ENCODE peak calls at places on chromosomes 7 and 10, in ten cellular contexts. J is iris pigment epithelial cell; Y is naive thymus-derived CD8-positive, alpha-beta T cell; R is glutamatergic neuron; P is GM13976; X is HTR-8/SVneo; G is upper lobe of right lung; I is heart right ventricle; N is head of caudate nucleus; O is WTC11. L is an unnamed sample.

GRCh38 chr10:118290471-118290995 is 51.6 kb downstream of the FAM204A start:
- DNase-seq in J (no peak), Y (no peak), R (no peak), P (no peak), X (no peak), G (no peak), I (no peak), N (no peak), O (no peak), L (no peak)

GRCh38 chr10:69061305-69062161 is 26.4 kb upstream of the SRGN start:
- DNase-seq in J (peak), Y (peak), R (no peak), P (no peak), X (peak), G (peak), I (peak), N (peak), O (no peak), L (no peak)

GRCh38 chr10:114304566-114305421 is 65.7 kb downstream of the VWA2 start:
- DNase-seq in J (no peak), Y (peak), R (peak), P (peak), X (peak), G (peak), I (peak), N (peak), O (peak), L (peak)

GRCh38 chr7:100676501-100677306 is 3.2 kb downstream of the GNB2 start:
- DNase-seq in J (no peak), Y (no peak), R (no peak), P (no peak), X (no peak), G (no peak), I (no peak), N (no peak), O (no peak), L (no peak)

GRCh38 chr10:30092151-30092790 is 32.9 kb upstream of the JCAD start:
- DNase-seq in J (peak), Y (no peak), R (no peak), P (no peak), X (peak), G (no peak), I (no peak), N (no peak), O (no peak), L (no peak)

GRCh38 chr7:143503261-143503660 is 25.6 kb downstream of the TAS2R41 start:
- DNase-seq in J (no peak), Y (no peak), R (no peak), P (no peak), X (no peak), G (no peak), I (no peak), N (no peak), O (no peak), L (no peak)

GRCh38 chr10:384538-385305 is 249.5 kb downstream of the ZMYND11 start:
- DNase-seq in J (no peak), Y (no peak), R (no peak), P (no peak), X (no peak), G (no peak), I (no peak), N (no peak), O (no peak), L (no peak)

GRCh38 chr7:66748127-66748511 is 7.6 kb downstream of the RABGEF1 start:
- DNase-seq in J (peak), Y (no peak), R (no peak), P (no peak), X (no peak), G (no peak), I (no peak), N (no peak), O (no peak), L (no peak)

GRCh38 chr10:127999291-127999690 is 92.4 kb downstream of the PTPRE start:
- DNase-seq in J (no peak), Y (no peak), R (peak), P (no peak), X (no peak), G (peak), I (no peak), N (peak), O (no peak), L (no peak)

GRCh38 chr10:17651891-17652290 is 7.9 kb downstream of the STAM start:
- DNase-seq in J (peak), Y (no peak), R (no peak), P (no peak), X (no peak), G (no peak), I (no peak), N (no peak), O (no peak), L (no peak)

GRCh38 chr7:115748123-115748738 is 282.3 kb downstream of the TFEC start:
- DNase-seq in J (no peak), Y (no peak), R (no peak), P (no peak), X (no peak), G (no peak), I (no peak), N (no peak), O (no peak), L (no peak)

GRCh38 chr7:149670288-149670687 is 103.1 kb downstream of the ZNF467 start:
- DNase-seq in J (peak), Y (no peak), R (no peak), P (no peak), X (no peak), G (no peak), I (no peak), N (peak), O (no peak), L (no peak)

GRCh38 chr10:122323941-122324675 is 50.4 kb upstream of the PLEKHA1 start:
- DNase-seq in J (peak), Y (no peak), R (no peak), P (no peak), X (no peak), G (no peak), I (no peak), N (no peak), O (no peak), L (no peak)

GRCh38 chr7:47937065-47937687 is 11.1 kb downstream of the PKD1L1 start:
- DNase-seq in J (no peak), Y (no peak), R (no peak), P (peak), X (no peak), G (no peak), I (no peak), N (no peak), O (no peak), L (peak)

GRCh38 chr10:17229967-17230682 is 2.1 kb downstream of the VIM start:
- DNase-seq in J (peak), Y (peak), R (peak), P (peak), X (peak), G (peak), I (peak), N (peak), O (peak), L (peak)

GRCh38 chr7:85730016-85730415 is 543.2 kb upstream of the SEMA3D start:
- DNase-seq in J (peak), Y (no peak), R (no peak), P (no peak), X (no peak), G (no peak), I (no peak), N (peak), O (no peak), L (no peak)

GRCh38 chr7:24129597-24129996 is 154.4 kb upstream of the NPY start:
- DNase-seq in J (peak), Y (no peak), R (no peak), P (no peak), X (no peak), G (no peak), I (no peak), N (no peak), O (no peak), L (no peak)

GRCh38 chr10:128843972-128844371 is 623.1 kb upstream of the MGMT start:
- DNase-seq in J (no peak), Y (no peak), R (no peak), P (no peak), X (no peak), G (no peak), I (no peak), N (no peak), O (no peak), L (no peak)

GRCh38 chr10:34430685-34431084 is 384.4 kb downstream of the PARD3 start:
- DNase-seq in J (peak), Y (no peak), R (no peak), P (no peak), X (no peak), G (no peak), I (no peak), N (no peak), O (no peak), L (no peak)

GRCh38 chr10:42419789-42420188 is 218.6 kb downstream of the ZNF33B start:
- DNase-seq in J (no peak), Y (no peak), R (no peak), P (no peak), X (no peak), G (no peak), I (no peak), N (no peak), O (no peak), L (no peak)

GRCh38 chr7:159098795-159099194 is 45.9 kb downstream of the VIPR2 start:
- DNase-seq in J (peak), Y (no peak), R (no peak), P (no peak), X (no peak), G (peak), I (no peak), N (no peak), O (no peak), L (no peak)

GRCh38 chr7:28812641-28813040 is 145.5 kb downstream of the TRIL start:
- DNase-seq in J (no peak), Y (no peak), R (no peak), P (no peak), X (no peak), G (no peak), I (no peak), N (no peak), O (no peak), L (no peak)

GRCh38 chr10:87700031-87700796 is 40.5 kb downstream of the PAPSS2 start:
- DNase-seq in J (peak), Y (no peak), R (no peak), P (no peak), X (peak), G (no peak), I (no peak), N (no peak), O (no peak), L (no peak)

L was measured in GM20000.